ENCODE peak calls at places on chromosomes 13 and 19, in nine cellular contexts. One of them, this sample, is unnamed.

GRCh38 chr13:50286376-50286775 is 271.1 kb downstream of the KCNRG start:
- DNase-seq in HFFc6: no peak
- DNase-seq in CD4-positive, alpha-beta T cell: no peak
- DNase-seq in cardiac fibroblast: no peak
- DNase-seq in kidney epithelial cell: no peak
- DNase-seq in stomach: no peak
- DNase-seq in lower lobe of right lung: no peak
- DNase-seq in AG04450: no peak
- DNase-seq in prostate gland: no peak
- DNase-seq in this sample: no peak

GRCh38 chr19:19115954-19116353 is 22.3 kb downstream of the TMEM161A start:
- DNase-seq in HFFc6: no peak
- DNase-seq in CD4-positive, alpha-beta T cell: peak; percentile 32
- DNase-seq in cardiac fibroblast: peak; percentile 13
- DNase-seq in kidney epithelial cell: no peak
- DNase-seq in stomach: peak; percentile 29
- DNase-seq in lower lobe of right lung: peak; percentile 63
- DNase-seq in AG04450: no peak
- DNase-seq in prostate gland: no peak
- DNase-seq in this sample: no peak

GRCh38 chr13:43307921-43308433 is 284.6 kb downstream of the DNAJC15 start:
- DNase-seq in HFFc6: peak; percentile 86
- DNase-seq in CD4-positive, alpha-beta T cell: no peak
- DNase-seq in cardiac fibroblast: peak; percentile 91
- DNase-seq in kidney epithelial cell: peak; percentile 86
- DNase-seq in stomach: peak; percentile 80
- DNase-seq in lower lobe of right lung: peak; percentile 89
- DNase-seq in AG04450: peak; percentile 59
- DNase-seq in prostate gland: peak; percentile 85
- DNase-seq in this sample: peak; percentile 72

GRCh38 chr13:53198017-53198416 is 169.4 kb downstream of the OLFM4 start:
- DNase-seq in HFFc6: no peak
- DNase-seq in CD4-positive, alpha-beta T cell: no peak
- DNase-seq in cardiac fibroblast: no peak
- DNase-seq in kidney epithelial cell: no peak
- DNase-seq in stomach: no peak
- DNase-seq in lower lobe of right lung: no peak
- DNase-seq in AG04450: no peak
- DNase-seq in prostate gland: no peak
- DNase-seq in this sample: no peak

GRCh38 chr13:46134961-46135522 is 30.2 kb upstream of the CPB2 start:
- DNase-seq in HFFc6: no peak
- DNase-seq in CD4-positive, alpha-beta T cell: no peak
- DNase-seq in cardiac fibroblast: no peak
- DNase-seq in kidney epithelial cell: peak; percentile 48
- DNase-seq in stomach: peak; percentile 47
- DNase-seq in lower lobe of right lung: no peak
- DNase-seq in AG04450: no peak
- DNase-seq in prostate gland: peak; percentile 87
- DNase-seq in this sample: no peak

GRCh38 chr13:32446220-32446619 is 18.3 kb upstream of the N4BP2L1 start:
- DNase-seq in HFFc6: no peak
- DNase-seq in CD4-positive, alpha-beta T cell: no peak
- DNase-seq in cardiac fibroblast: no peak
- DNase-seq in kidney epithelial cell: no peak
- DNase-seq in stomach: no peak
- DNase-seq in lower lobe of right lung: no peak
- DNase-seq in AG04450: no peak
- DNase-seq in prostate gland: no peak
- DNase-seq in this sample: no peak

GRCh38 chr19:45469835-45470146 is 2.0 kb downstream of the FOSB start:
- DNase-seq in HFFc6: no peak
- DNase-seq in CD4-positive, alpha-beta T cell: no peak
- DNase-seq in cardiac fibroblast: no peak
- DNase-seq in kidney epithelial cell: no peak
- DNase-seq in stomach: peak; percentile 91
- DNase-seq in lower lobe of right lung: no peak
- DNase-seq in AG04450: no peak
- DNase-seq in prostate gland: peak; percentile 93
- DNase-seq in this sample: no peak

GRCh38 chr13:106752584-106753202 is 184.8 kb upstream of the ARGLU1 start:
- DNase-seq in HFFc6: no peak
- DNase-seq in CD4-positive, alpha-beta T cell: no peak
- DNase-seq in cardiac fibroblast: no peak
- DNase-seq in kidney epithelial cell: no peak
- DNase-seq in stomach: no peak
- DNase-seq in lower lobe of right lung: no peak
- DNase-seq in AG04450: no peak
- DNase-seq in prostate gland: no peak
- DNase-seq in this sample: no peak

GRCh38 chr19:15466851-15467733 is 2.7 kb upstream of the RASAL3 start:
- DNase-seq in HFFc6: peak; percentile 55
- DNase-seq in CD4-positive, alpha-beta T cell: peak; percentile 44
- DNase-seq in cardiac fibroblast: peak; percentile 75
- DNase-seq in kidney epithelial cell: no peak
- DNase-seq in stomach: no peak
- DNase-seq in lower lobe of right lung: no peak
- DNase-seq in AG04450: peak; percentile 32
- DNase-seq in prostate gland: no peak
- DNase-seq in this sample: no peak

DNA sequence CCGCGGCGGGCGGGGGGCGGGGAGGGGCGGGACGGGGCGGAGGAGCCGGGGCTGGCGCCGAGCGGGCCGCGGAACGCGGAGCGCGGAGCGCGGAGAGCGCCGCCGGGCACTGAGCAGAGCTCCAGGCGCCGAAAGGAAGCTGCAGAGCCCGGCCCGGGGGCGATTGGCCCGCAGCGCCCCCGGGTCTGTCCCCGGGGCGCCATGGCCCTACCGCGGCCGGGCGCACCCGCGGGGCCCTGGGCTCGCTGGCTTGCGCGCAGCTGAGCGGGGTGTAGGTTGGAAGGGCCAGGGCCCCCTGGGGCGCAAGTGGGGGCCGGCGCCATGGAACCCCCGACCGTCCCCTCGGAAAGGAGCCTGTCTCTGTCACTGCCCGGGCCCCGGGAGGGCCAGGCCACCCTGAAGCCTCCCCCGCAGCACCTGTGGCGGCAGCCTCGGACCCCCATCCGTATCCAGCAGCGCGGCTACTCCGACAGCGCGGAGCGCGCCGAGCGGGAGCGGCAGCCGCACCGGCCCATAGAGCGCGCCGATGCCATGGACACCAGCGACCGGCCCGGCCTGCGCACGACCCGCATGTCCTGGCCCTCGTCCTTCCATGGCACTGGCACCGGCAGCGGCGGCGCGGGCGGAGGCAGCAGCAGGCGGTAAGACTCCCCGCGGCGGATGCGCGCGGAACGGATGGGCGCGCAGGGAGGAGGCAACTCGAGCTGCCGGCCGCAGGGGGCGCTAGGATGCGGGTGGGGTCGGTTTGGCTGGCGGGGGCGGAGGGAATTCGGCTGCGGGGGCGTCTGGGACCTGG is at the start of gene PDE4A:
- DNase-seq in HFFc6: peak; percentile 24
- DNase-seq in CD4-positive, alpha-beta T cell: no peak
- DNase-seq in cardiac fibroblast: peak; percentile 41
- DNase-seq in kidney epithelial cell: no peak
- DNase-seq in stomach: no peak
- DNase-seq in lower lobe of right lung: no peak
- DNase-seq in AG04450: no peak
- DNase-seq in prostate gland: no peak
- DNase-seq in this sample: no peak
- TF ChIP-seq CTCF in HFFc6: peak; percentile 78
- TF ChIP-seq CTCF in CD4-positive, alpha-beta T cell: no peak
- TF ChIP-seq CTCF in cardiac fibroblast: peak; percentile 47
- TF ChIP-seq CTCF in kidney epithelial cell: peak; percentile 57
- TF ChIP-seq CTCF in stomach: no peak
- TF ChIP-seq CTCF in lower lobe of right lung: peak; percentile 29
- TF ChIP-seq CTCF in AG04450: peak; percentile 44
- TF ChIP-seq CTCF in prostate gland: no peak
- TF ChIP-seq CTCF in this sample: peak; percentile 29

GRCh38 chr19:6343462-6343861 is 10.1 kb upstream of the ACER1 start:
- DNase-seq in HFFc6: no peak
- DNase-seq in CD4-positive, alpha-beta T cell: no peak
- DNase-seq in cardiac fibroblast: no peak
- DNase-seq in kidney epithelial cell: no peak
- DNase-seq in stomach: no peak
- DNase-seq in lower lobe of right lung: no peak
- DNase-seq in AG04450: no peak
- DNase-seq in prostate gland: no peak
- DNase-seq in this sample: no peak

GRCh38 chr19:6334490-6335285 is 1.3 kb upstream of the ACER1 start:
- DNase-seq in HFFc6: no peak
- DNase-seq in CD4-positive, alpha-beta T cell: no peak
- DNase-seq in cardiac fibroblast: no peak
- DNase-seq in kidney epithelial cell: no peak
- DNase-seq in stomach: no peak
- DNase-seq in lower lobe of right lung: no peak
- DNase-seq in AG04450: no peak
- DNase-seq in prostate gland: no peak
- DNase-seq in this sample: no peak

GRCh38 chr19:6340493-6341201 is 7.2 kb upstream of the ACER1 start:
- DNase-seq in HFFc6: no peak
- DNase-seq in CD4-positive, alpha-beta T cell: no peak
- DNase-seq in cardiac fibroblast: no peak
- DNase-seq in kidney epithelial cell: no peak
- DNase-seq in stomach: no peak
- DNase-seq in lower lobe of right lung: no peak
- DNase-seq in AG04450: no peak
- DNase-seq in prostate gland: no peak
- DNase-seq in this sample: no peak
- TF ChIP-seq CTCF in HFFc6: no peak
- TF ChIP-seq CTCF in CD4-positive, alpha-beta T cell: no peak
- TF ChIP-seq CTCF in cardiac fibroblast: no peak
- TF ChIP-seq CTCF in kidney epithelial cell: no peak
- TF ChIP-seq CTCF in stomach: no peak
- TF ChIP-seq CTCF in lower lobe of right lung: no peak
- TF ChIP-seq CTCF in AG04450: peak; percentile 22
- TF ChIP-seq CTCF in prostate gland: no peak
- TF ChIP-seq CTCF in this sample: no peak

GRCh38 chr13:99605417-99606321 is 104.4 kb downstream of the TM9SF2 start:
- DNase-seq in HFFc6: no peak
- DNase-seq in CD4-positive, alpha-beta T cell: peak; percentile 24
- DNase-seq in cardiac fibroblast: peak; percentile 43
- DNase-seq in kidney epithelial cell: no peak
- DNase-seq in stomach: peak; percentile 50
- DNase-seq in lower lobe of right lung: peak; percentile 55
- DNase-seq in AG04450: no peak
- DNase-seq in prostate gland: peak; percentile 29
- DNase-seq in this sample: no peak
- TF ChIP-seq CTCF in HFFc6: peak; percentile 31
- TF ChIP-seq CTCF in CD4-positive, alpha-beta T cell: peak; percentile 42
- TF ChIP-seq CTCF in cardiac fibroblast: peak; percentile 11
- TF ChIP-seq CTCF in kidney epithelial cell: peak; percentile 39
- TF ChIP-seq CTCF in stomach: no peak
- TF ChIP-seq CTCF in lower lobe of right lung: no peak
- TF ChIP-seq CTCF in AG04450: peak; percentile 30
- TF ChIP-seq CTCF in prostate gland: no peak
- TF ChIP-seq CTCF in this sample: peak; percentile 5

DNA sequence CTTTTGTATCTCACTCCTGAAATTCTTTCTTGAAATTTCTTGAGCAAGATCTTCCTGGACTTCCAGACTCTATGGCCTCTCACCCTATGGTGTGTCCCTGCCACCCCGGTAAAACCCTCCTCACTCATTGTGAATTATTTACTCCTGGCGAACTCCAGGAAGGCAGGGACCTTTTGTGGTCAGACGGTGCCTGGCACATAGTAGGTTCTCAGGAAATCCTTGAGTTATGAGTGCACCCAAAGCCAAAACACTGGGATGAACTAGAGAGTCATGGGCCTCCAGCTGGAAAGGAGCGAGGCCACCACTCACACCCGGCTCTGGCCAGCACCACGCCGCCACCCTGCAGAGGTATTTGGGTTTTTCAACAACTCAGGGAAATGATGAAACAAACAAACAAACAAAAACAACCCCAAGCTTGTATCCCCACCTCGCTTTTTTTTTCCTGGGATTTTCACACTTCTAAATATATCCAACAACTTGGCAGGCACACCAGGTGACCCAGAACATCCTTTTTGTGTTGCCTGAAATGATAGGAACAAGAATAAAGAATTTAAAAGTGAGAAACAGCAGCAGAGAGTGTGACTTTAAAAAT is 11.2 kb downstream of the HPN start:
- DNase-seq in HFFc6: no peak
- DNase-seq in CD4-positive, alpha-beta T cell: no peak
- DNase-seq in cardiac fibroblast: no peak
- DNase-seq in kidney epithelial cell: no peak
- DNase-seq in stomach: no peak
- DNase-seq in lower lobe of right lung: peak; percentile 10
- DNase-seq in AG04450: no peak
- DNase-seq in prostate gland: no peak
- DNase-seq in this sample: no peak
- TF ChIP-seq CTCF in HFFc6: no peak
- TF ChIP-seq CTCF in CD4-positive, alpha-beta T cell: no peak
- TF ChIP-seq CTCF in cardiac fibroblast: no peak
- TF ChIP-seq CTCF in kidney epithelial cell: no peak
- TF ChIP-seq CTCF in stomach: no peak
- TF ChIP-seq CTCF in lower lobe of right lung: no peak
- TF ChIP-seq CTCF in AG04450: no peak
- TF ChIP-seq CTCF in prostate gland: no peak
- TF ChIP-seq CTCF in this sample: no peak

DNA sequence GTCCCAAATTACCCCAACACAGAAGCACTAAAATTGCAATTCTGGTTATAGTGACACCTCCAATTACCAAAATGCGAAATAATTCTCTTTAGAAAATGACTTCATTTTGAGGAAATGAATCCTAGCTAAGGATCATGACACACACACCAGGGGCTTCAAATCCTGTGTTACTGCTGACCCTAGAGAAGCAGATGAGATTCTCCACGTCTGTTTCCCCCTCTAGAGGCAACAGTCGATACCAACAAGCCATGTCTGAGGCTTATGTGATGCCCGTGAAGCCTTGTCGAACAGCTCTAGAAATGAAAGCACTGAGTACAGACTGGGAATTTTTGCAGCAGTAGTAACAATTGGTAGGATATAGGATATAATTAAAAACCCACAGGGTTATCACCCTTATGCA is 153.6 kb upstream of the TMTC4 start:
- DNase-seq in HFFc6: no peak
- DNase-seq in CD4-positive, alpha-beta T cell: no peak
- DNase-seq in cardiac fibroblast: no peak
- DNase-seq in kidney epithelial cell: no peak
- DNase-seq in stomach: no peak
- DNase-seq in lower lobe of right lung: no peak
- DNase-seq in AG04450: no peak
- DNase-seq in prostate gland: no peak
- DNase-seq in this sample: no peak
- TF ChIP-seq CTCF in HFFc6: no peak
- TF ChIP-seq CTCF in CD4-positive, alpha-beta T cell: no peak
- TF ChIP-seq CTCF in cardiac fibroblast: no peak
- TF ChIP-seq CTCF in kidney epithelial cell: no peak
- TF ChIP-seq CTCF in stomach: no peak
- TF ChIP-seq CTCF in lower lobe of right lung: no peak
- TF ChIP-seq CTCF in AG04450: peak; percentile 21
- TF ChIP-seq CTCF in prostate gland: no peak
- TF ChIP-seq CTCF in this sample: no peak